ENCODE peak calls at places on chromosomes 5 and 9, in four cellular contexts. W is amygdala, T is memory B cell, O is Kasumi-1. B is an unnamed sample.
A peak's percentile ranks its signal among the peaks of the same experiment; 100 is the strongest.

GRCh38 chr5:129904102-129904666 is at the start of gene CHSY3:
- DNase-seq in W (peak; percentile 47), T (no peak), O (peak; percentile 75), B (peak; percentile 94)

GRCh38 chr5:164844348-164844747 is 1338.9 kb downstream of the MAT2B start:
- DNase-seq in O (no peak), W (no peak), T (no peak), B (no peak)

GRCh38 chr9:114745108-114745848 is 60.6 kb downstream of the TNFSF15 start:
- DNase-seq in T (no peak), W (no peak), O (peak; percentile 10), B (peak; percentile 39)

GRCh38 chr5:145791866-145792265 is 43.3 kb downstream of the PRELID2 start:
- DNase-seq in W (no peak), T (no peak), O (no peak), B (no peak)

GRCh38 chr9:27457445-27457844 is 66.6 kb upstream of the IFNK start:
- DNase-seq in O (no peak), W (no peak), T (no peak), B (no peak)

GRCh38 chr9:91562412-91562811 is 138.8 kb upstream of the NFIL3 start:
- DNase-seq in W (no peak), T (no peak), O (no peak), B (no peak)

GRCh38 chr9:111198936-111199335 is 131.1 kb downstream of the OR2K2 start:
- DNase-seq in W (no peak), T (no peak), O (no peak), B (no peak)

GRCh38 chr5:81962041-81962440 is 9.8 kb upstream of the ATG10 start:
- DNase-seq in O (no peak), W (no peak), T (no peak), B (no peak)

GRCh38 chr9:89609426-89610006 is 4.7 kb downstream of the GADD45G start:
- DNase-seq in O (no peak), T (no peak), W (no peak), B (no peak)

GRCh38 chr5:180860273-180860886 is 696 bp downstream of the ZFP62 start:
- DNase-seq in W (no peak), T (no peak), O (peak; percentile 70), B (peak; percentile 52)

GRCh38 chr9:133589454-133590227 is 19.5 kb downstream of the FAM163B start:
- DNase-seq in W (no peak), O (no peak), T (no peak), B (no peak)

GRCh38 chr5:55304584-55304983 is 2.9 kb downstream of the DHX29 start:
- DNase-seq in W (no peak), T (no peak), O (no peak), B (no peak)

GRCh38 chr5:74595143-74595915 is 45.2 kb downstream of the ENC1 start:
- DNase-seq in O (no peak), T (no peak), W (no peak), B (peak; percentile 17)

GRCh38 chr5:146050061-146050460 is 55.3 kb downstream of the PLAC8L1 start:
- DNase-seq in W (no peak), O (no peak), T (no peak), B (no peak)

GRCh38 chr5:41869150-41869738 is 981 bp downstream of the OXCT1 start:
- DNase-seq in T (no peak), W (no peak), O (no peak), B (peak; percentile 87)

GRCh38 chr5:137753986-137754235 is 252 bp downstream of the HNRNPA0 start:
- DNase-seq in T (no peak), O (no peak), W (no peak), B (no peak)

GRCh38 chr5:3051400-3051799 is 299.9 kb upstream of the IRX2 start:
- DNase-seq in T (no peak), W (no peak), O (no peak), B (no peak)

GRCh38 chr5:145629047-145629446 is 206.1 kb downstream of the PRELID2 start:
- DNase-seq in T (no peak), O (no peak), W (no peak), B (no peak)

GRCh38 chr5:140821375-140822280 is at the start of gene PCDHA5:
- DNase-seq in W (no peak), T (no peak), O (no peak), B (no peak)

GRCh38 chr9:70924905-70925547 is 196.4 kb downstream of the TRPM3 start:
- DNase-seq in O (peak; percentile 71), T (no peak), W (no peak), B (peak; percentile 65)

GRCh38 chr9:89745601-89746376 is 141.0 kb downstream of the GADD45G start:
- DNase-seq in T (no peak), W (no peak), O (no peak), B (no peak)

GRCh38 chr5:68315679-68316271 is 100.2 kb downstream of the PIK3R1 start:
- DNase-seq in O (no peak), T (peak; percentile 8), W (no peak), B (no peak)